ENCODE peak calls at places on chromosomes 3 and 15, in seven cellular contexts. M is H54, C is iris pigment epithelial cell, Q is NCI-H1694, L is GM04504, F is germinal center, G is aorta. X is an unnamed sample.

GRCh38 chr3:112739252-112739945 is 98.5 kb upstream of the CCDC80 start:
- DNase-seq in F (no peak), L (no peak), Q (no peak), G (no peak), C (peak; percentile 11), M (no peak), X (no peak)

GRCh38 chr3:149554826-149555225 is 80.3 kb downstream of the TM4SF4 start:
- DNase-seq in F (no peak), C (peak; percentile 74), Q (no peak), G (no peak), M (no peak), L (no peak), X (no peak)

GRCh38 chr3:119600732-119601131 is 3.0 kb downstream of the PLA1A start:
- DNase-seq in L (no peak), Q (no peak), M (no peak), G (no peak), F (peak; percentile 79), C (no peak), X (no peak)

GRCh38 chr15:34621675-34622074 is 38.2 kb upstream of the GOLGA8B start:
- DNase-seq in L (peak; percentile 16), M (no peak), Q (peak; percentile 51), F (no peak), C (peak; percentile 48), G (no peak), X (no peak)

GRCh38 chr3:188832146-188832545 is 339.6 kb upstream of the TPRG1 start:
- DNase-seq in L (no peak), M (no peak), C (no peak), F (no peak), G (no peak), Q (no peak), X (no peak)

GRCh38 chr3:125055913-125056705 is at the start of gene HEG1:
- DNase-seq in L (peak; percentile 91), F (peak; percentile 89), C (peak; percentile 88), Q (peak; percentile 40), M (peak; percentile 85), G (peak; percentile 97), X (no peak)

GRCh38 chr3:97102641-97103040 is 288.2 kb downstream of the EPHA6 start:
- DNase-seq in F (no peak), Q (no peak), L (no peak), M (no peak), C (no peak), G (no peak), X (no peak)

GRCh38 chr3:123753321-123753720 is 130.8 kb downstream of the MYLK start:
- DNase-seq in G (no peak), Q (no peak), L (no peak), F (no peak), M (no peak), C (no peak), X (no peak)

GRCh38 chr3:195078891-195079440 is 192.0 kb downstream of the XXYLT1 start:
- DNase-seq in G (peak; percentile 39), Q (peak; percentile 93), F (no peak), M (no peak), L (no peak), C (no peak), X (no peak)

GRCh38 chr3:51706788-51707731 is at the start of gene GRM2:
- DNase-seq in G (peak; percentile 92), M (no peak), C (peak; percentile 83), L (peak; percentile 32), F (peak; percentile 30), Q (no peak), X (peak; percentile 38)

GRCh38 chr15:89494941-89495637 is 1.3 kb downstream of the RHCG start:
- DNase-seq in L (no peak), M (no peak), C (peak; percentile 18), Q (peak; percentile 13), F (no peak), G (no peak), X (no peak)

GRCh38 chr15:62506217-62506805 is 341.2 kb upstream of the C2CD4B start:
- DNase-seq in Q (no peak), F (no peak), C (peak; percentile 35), M (peak; percentile 10), G (no peak), L (peak; percentile 43), X (peak; percentile 49)

GRCh38 chr3:125119752-125120369 is 64.1 kb upstream of the HEG1 start:
- DNase-seq in G (no peak), C (peak; percentile 74), M (no peak), F (peak; percentile 50), Q (no peak), L (no peak), X (no peak)

GRCh38 chr3:172892158-172892557 is 141.6 kb downstream of the ECT2 start:
- DNase-seq in M (no peak), G (no peak), C (peak; percentile 54), F (no peak), L (peak; percentile 8), Q (no peak), X (no peak)

GRCh38 chr3:148464246-148464645 is 233.5 kb upstream of the AGTR1 start:
- DNase-seq in C (peak; percentile 37), Q (no peak), G (no peak), F (no peak), M (peak; percentile 13), L (no peak), X (no peak)

GRCh38 chr3:38534180-38534579 is 38.0 kb downstream of the EXOG start:
- DNase-seq in Q (no peak), F (no peak), G (no peak), L (no peak), C (no peak), M (no peak), X (no peak)

GRCh38 chr15:69552057-69552815 is 99.6 kb downstream of the RPLP1 start:
- DNase-seq in Q (no peak), G (no peak), F (no peak), C (no peak), L (no peak), M (no peak), X (no peak)